ENCODE peak calls at places on chromosomes 13 and 19, in ten cellular contexts. G is cardiac fibroblast, B is lung, K is IMR-90, Z is NB4, A is fibroblast of pulmonary artery, I is cardiac muscle cell, U is HFF-Myc, J is AG04449, F is GM06990. H is an unnamed sample.

GRCh38 chr19:34667349-34668076 is 9.4 kb downstream of the SCGB2B2 start:
- DNase-seq in G (peak), B (no peak), K (peak), Z (peak), A (peak), I (peak), U (no peak), J (no peak), F (no peak), H (peak)

GRCh38 chr19:14554382-14554812 is 17.5 kb downstream of the NDUFB7 start:
- DNase-seq in G (no peak), B (no peak), K (no peak), Z (no peak), A (no peak), I (no peak), U (no peak), J (no peak), F (no peak), H (no peak)

GRCh38 chr13:57630661-57631606 is 610 bp upstream of the PCDH17 start:
- DNase-seq in G (peak), B (no peak), K (no peak), Z (no peak), A (no peak), I (peak), U (no peak), J (no peak), F (no peak), H (peak)

GRCh38 chr19:34502582-34503545 is 21.3 kb downstream of the WTIP start:
- DNase-seq in G (peak), B (no peak), K (peak), Z (peak), A (no peak), I (no peak), U (no peak), J (no peak), F (no peak), H (peak)

GRCh38 chr13:111516712-111517640 is 196.5 kb downstream of the TEX29 start:
- DNase-seq in G (no peak), B (no peak), K (no peak), Z (no peak), A (no peak), I (no peak), U (no peak), J (no peak), F (no peak), H (no peak)

GRCh38 chr13:108700421-108701170 is 71.2 kb downstream of the MYO16 start:
- DNase-seq in G (peak), B (no peak), K (peak), Z (no peak), A (no peak), I (no peak), U (peak), J (no peak), F (no peak), H (peak)

GRCh38 chr19:38993271-38993670 is 17.7 kb upstream of the FBXO17 start:
- DNase-seq in G (peak), B (no peak), K (peak), Z (no peak), A (peak), I (peak), U (no peak), J (peak), F (no peak), H (peak)

GRCh38 chr13:26324867-26325266 is 70.9 kb downstream of the CDK8 start:
- DNase-seq in G (no peak), B (no peak), K (peak), Z (no peak), A (no peak), I (no peak), U (no peak), J (no peak), F (no peak), H (no peak)

GRCh38 chr13:28569886-28570285 is 75.0 kb upstream of the FLT1 start:
- DNase-seq in G (no peak), B (no peak), K (no peak), Z (no peak), A (no peak), I (no peak), U (no peak), J (no peak), F (no peak), H (no peak)

GRCh38 chr13:109684836-109685602 is 101.4 kb downstream of the IRS2 start:
- DNase-seq in G (peak), B (no peak), K (no peak), Z (no peak), A (peak), I (peak), U (no peak), J (no peak), F (no peak), H (peak)

GRCh38 chr13:93180376-93180966 is 46.1 kb upstream of the GPC6 start:
- DNase-seq in G (peak), B (no peak), K (peak), Z (no peak), A (peak), I (peak), U (no peak), J (peak), F (no peak), H (peak)

GRCh38 chr13:111241006-111241755 is 79.3 kb upstream of the TEX29 start:
- DNase-seq in G (no peak), B (no peak), K (no peak), Z (no peak), A (no peak), I (no peak), U (no peak), J (no peak), F (no peak), H (no peak)

GRCh38 chr19:28065026-28065425 is 1147.9 kb downstream of the UQCRFS1 start:
- DNase-seq in G (peak), B (no peak), K (no peak), Z (no peak), A (no peak), I (no peak), U (no peak), J (no peak), F (no peak), H (no peak)

GRCh38 chr13:91664036-91664435 is 265.6 kb downstream of the GPC5 start:
- DNase-seq in G (no peak), B (no peak), K (peak), Z (no peak), A (no peak), I (no peak), U (no peak), J (no peak), F (no peak), H (no peak)

GRCh38 chr19:8489591-8490394 is 12.6 kb downstream of the PRAM1 start:
- DNase-seq in G (no peak), B (no peak), K (no peak), Z (peak), A (no peak), I (no peak), U (no peak), J (no peak), F (no peak), H (no peak)

GRCh38 chr13:113647351-113648217 is 10.4 kb downstream of the ATP4B start:
- DNase-seq in G (peak), B (peak), K (no peak), Z (no peak), A (peak), I (peak), U (peak), J (no peak), F (no peak), H (peak)

GRCh38 chr19:12948597-12949362 is 3.1 kb downstream of the RAD23A start:
- DNase-seq in G (no peak), B (no peak), K (no peak), Z (no peak), A (no peak), I (no peak), U (no peak), J (no peak), F (no peak), H (no peak)

GRCh38 chr13:35838356-35838755 is 292.8 kb downstream of the DCLK1 start:
- DNase-seq in G (peak), B (no peak), K (peak), Z (no peak), A (peak), I (peak), U (no peak), J (peak), F (no peak), H (peak)

GRCh38 chr13:50360637-50361036 is 345.4 kb downstream of the KCNRG start:
- DNase-seq in G (no peak), B (no peak), K (no peak), Z (no peak), A (no peak), I (no peak), U (no peak), J (no peak), F (no peak), H (no peak)

GRCh38 chr19:6238643-6239281 is 41.0 kb downstream of the MLLT1 start:
- DNase-seq in G (peak), B (no peak), K (peak), Z (no peak), A (peak), I (peak), U (no peak), J (no peak), F (no peak), H (peak)

GRCh38 chr19:801030-801860 is 4.0 kb downstream of the PTBP1 start:
- DNase-seq in G (peak), B (peak), K (no peak), Z (no peak), A (peak), I (peak), U (peak), J (no peak), F (no peak), H (peak)

GRCh38 chr13:27137759-27138158 is 33.9 kb downstream of the USP12 start:
- DNase-seq in G (no peak), B (no peak), K (no peak), Z (no peak), A (no peak), I (no peak), U (no peak), J (no peak), F (no peak), H (no peak)

GRCh38 chr19:18776736-18777135 is 14.4 kb downstream of the COMP start:
- DNase-seq in G (peak), B (no peak), K (peak), Z (no peak), A (peak), I (no peak), U (no peak), J (no peak), F (no peak), H (peak)

GRCh38 chr19:18617562-18617961 is 4.9 kb downstream of the TMEM59L start:
- DNase-seq in G (no peak), B (no peak), K (no peak), Z (no peak), A (no peak), I (no peak), U (no peak), J (no peak), F (no peak), H (no peak)

GRCh38 chr19:14775855-14776254 is 2.5 kb downstream of the ADGRE2 start:
- DNase-seq in G (no peak), B (no peak), K (no peak), Z (peak), A (no peak), I (no peak), U (no peak), J (no peak), F (peak), H (no peak)

GRCh38 chr19:10442698-10443097 is 22.4 kb downstream of the PDE4A start:
- DNase-seq in G (no peak), B (no peak), K (no peak), Z (no peak), A (no peak), I (no peak), U (no peak), J (no peak), F (no peak), H (no peak)

GRCh38 chr19:45498411-45499195 is at the start of gene PPM1N:
- DNase-seq in G (peak), B (no peak), K (peak), Z (peak), A (no peak), I (peak), U (no peak), J (no peak), F (peak), H (no peak)

GRCh38 chr19:29965529-29965928 is 23.5 kb downstream of the URI1 start:
- DNase-seq in G (peak), B (no peak), K (peak), Z (no peak), A (no peak), I (no peak), U (no peak), J (peak), F (no peak), H (peak)

GRCh38 chr19:8696993-8697392 is 1.6 kb downstream of the ACTL9 start:
- DNase-seq in G (no peak), B (no peak), K (no peak), Z (no peak), A (no peak), I (no peak), U (no peak), J (no peak), F (no peak), H (no peak)

GRCh38 chr13:97648171-97648880 is 214.4 kb downstream of the RAP2A start:
- DNase-seq in G (peak), B (no peak), K (no peak), Z (no peak), A (peak), I (peak), U (no peak), J (no peak), F (no peak), H (no peak)

GRCh38 chr19:51473009-51473707 is 5.2 kb upstream of the CEACAM18 start:
- DNase-seq in G (peak), B (peak), K (peak), Z (peak), A (peak), I (peak), U (peak), J (no peak), F (no peak), H (peak)

GRCh38 chr13:27421101-27421881 is 3.1 kb upstream of the GTF3A start:
- DNase-seq in G (no peak), B (no peak), K (no peak), Z (no peak), A (no peak), I (no peak), U (no peak), J (no peak), F (no peak), H (no peak)

GRCh38 chr13:50011461-50011860 is 3.8 kb upstream of the KCNRG start:
- DNase-seq in G (no peak), B (no peak), K (no peak), Z (no peak), A (no peak), I (no peak), U (no peak), J (no peak), F (no peak), H (no peak)

GRCh38 chr13:20990910-20991525 is 70.4 kb downstream of the LATS2 start:
- DNase-seq in G (no peak), B (no peak), K (no peak), Z (no peak), A (no peak), I (no peak), U (no peak), J (no peak), F (no peak), H (no peak)

GRCh38 chr13:42977219-42977659 is 14.8 kb downstream of the EPSTI1 start:
- DNase-seq in G (no peak), B (no peak), K (no peak), Z (no peak), A (no peak), I (no peak), U (no peak), J (no peak), F (peak), H (no peak)

GRCh38 chr13:111202745-111203144 is 87.6 kb downstream of the ARHGEF7 start:
- DNase-seq in G (peak), B (no peak), K (peak), Z (peak), A (peak), I (peak), U (peak), J (peak), F (peak), H (peak)

GRCh38 chr13:23788459-23788858 is 100.7 kb downstream of the MIPEP start:
- DNase-seq in G (no peak), B (no peak), K (peak), Z (no peak), A (no peak), I (no peak), U (no peak), J (no peak), F (no peak), H (no peak)

GRCh38 chr13:108325863-108326262 is 56.3 kb downstream of the TNFSF13B start:
- DNase-seq in G (no peak), B (no peak), K (no peak), Z (no peak), A (no peak), I (no peak), U (no peak), J (no peak), F (no peak), H (no peak)

GRCh38 chr19:7970716-7971448 is 27.4 kb upstream of the TIMM44 start:
- DNase-seq in G (peak), B (no peak), K (peak), Z (peak), A (peak), I (peak), U (no peak), J (no peak), F (no peak), H (peak)

GRCh38 chr19:16244091-16244490 is 46.4 kb downstream of the AP1M1 start:
- DNase-seq in G (peak), B (no peak), K (peak), Z (no peak), A (peak), I (peak), U (no peak), J (peak), F (no peak), H (peak)

GRCh38 chr19:16249826-16250434 is 52.2 kb downstream of the AP1M1 start:
- DNase-seq in G (peak), B (no peak), K (peak), Z (no peak), A (peak), I (peak), U (peak), J (peak), F (no peak), H (peak)

GRCh38 chr19:16252459-16253205 is 54.9 kb downstream of the AP1M1 start:
- DNase-seq in G (no peak), B (no peak), K (no peak), Z (peak), A (no peak), I (no peak), U (no peak), J (no peak), F (peak), H (no peak)

GRCh38 chr19:16248380-16249023 is 50.8 kb downstream of the AP1M1 start:
- DNase-seq in G (no peak), B (no peak), K (no peak), Z (no peak), A (no peak), I (no peak), U (no peak), J (no peak), F (no peak), H (no peak)

GRCh38 chr19:16247353-16248182 is 49.9 kb downstream of the AP1M1 start:
- DNase-seq in G (peak), B (peak), K (peak), Z (peak), A (peak), I (peak), U (peak), J (peak), F (peak), H (peak)
- TF ChIP-seq CTCF in G (peak), B (peak), K (peak), Z (peak), A (peak), I (peak), U (peak), J (peak), F (peak), H (peak)

DNA sequence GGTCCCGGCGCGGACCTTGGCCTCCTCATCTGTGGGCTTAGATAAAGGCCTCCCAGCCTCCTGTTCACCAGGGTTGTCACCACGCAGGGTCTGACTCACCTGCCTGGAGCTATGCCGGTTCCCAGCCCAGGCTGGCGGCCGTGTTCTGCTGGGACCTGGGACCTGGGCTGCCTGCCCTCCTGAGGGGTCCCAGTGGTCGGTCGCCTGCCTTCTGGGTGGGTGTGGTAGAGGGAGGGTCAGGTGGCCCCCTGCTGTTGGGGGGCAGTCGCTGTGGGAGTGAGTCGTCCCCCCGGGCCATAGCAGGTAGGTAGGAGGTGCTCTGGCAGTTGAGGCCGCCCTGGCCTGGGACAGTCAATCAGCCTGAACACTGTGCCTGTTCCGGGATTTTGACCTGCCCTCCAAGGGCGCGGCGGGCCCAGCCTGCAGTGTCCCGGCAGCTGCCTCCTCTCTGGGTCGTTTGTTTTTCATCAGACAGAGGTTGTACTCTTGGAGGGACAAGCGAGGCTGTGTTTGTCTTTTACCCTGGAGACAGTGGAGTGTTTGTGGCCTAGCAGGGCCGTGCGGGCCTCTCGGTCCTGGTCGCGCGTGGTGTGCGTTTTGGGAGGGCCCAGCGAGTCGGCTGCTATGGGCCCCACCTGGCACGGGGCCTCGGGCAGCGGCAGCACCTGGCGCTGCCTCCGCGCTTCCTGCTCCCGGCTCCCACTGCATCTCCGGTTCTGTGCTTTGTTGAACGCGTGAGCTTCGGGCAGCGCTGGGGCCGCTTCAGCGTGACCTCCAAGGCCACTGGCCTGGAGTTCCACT is 2.6 kb downstream of the ADAT3 start:
- DNase-seq in G (no peak), B (peak), K (no peak), Z (no peak), A (no peak), I (no peak), U (no peak), J (no peak), F (no peak), H (no peak)
- H3K4me3 ChIP-seq in G (no peak), B (no peak), K (no peak), Z (no peak), A (no peak), I (no peak), U (no peak), J (no peak), F (no peak), H (no peak)

DNA sequence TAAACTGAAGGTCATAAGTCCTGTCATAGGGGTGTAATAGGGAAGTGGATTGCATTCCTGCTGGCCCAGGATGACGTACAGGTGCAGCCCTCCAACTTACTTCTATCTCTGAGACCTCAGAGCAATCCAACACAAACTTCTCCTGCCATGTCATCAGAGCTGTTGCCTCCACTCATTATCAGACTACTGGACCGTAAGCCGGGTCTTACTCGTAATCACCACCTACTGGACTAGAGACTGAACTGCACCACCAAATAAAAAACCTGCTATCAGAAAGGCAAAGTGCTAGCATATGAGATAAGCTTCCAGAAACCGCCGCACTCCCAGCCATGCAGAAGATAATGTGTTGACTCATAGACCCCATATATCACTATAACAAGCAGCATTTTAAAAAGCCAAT is 102.1 kb downstream of the SLITRK1 start:
- DNase-seq in G (peak), B (no peak), K (peak), Z (peak), A (peak), I (peak), U (peak), J (no peak), F (no peak), H (peak)
- TF ChIP-seq CTCF in G (peak), B (no peak), K (peak), Z (peak), A (peak), I (peak), U (peak), J (peak), F (peak), H (peak)

DNA sequence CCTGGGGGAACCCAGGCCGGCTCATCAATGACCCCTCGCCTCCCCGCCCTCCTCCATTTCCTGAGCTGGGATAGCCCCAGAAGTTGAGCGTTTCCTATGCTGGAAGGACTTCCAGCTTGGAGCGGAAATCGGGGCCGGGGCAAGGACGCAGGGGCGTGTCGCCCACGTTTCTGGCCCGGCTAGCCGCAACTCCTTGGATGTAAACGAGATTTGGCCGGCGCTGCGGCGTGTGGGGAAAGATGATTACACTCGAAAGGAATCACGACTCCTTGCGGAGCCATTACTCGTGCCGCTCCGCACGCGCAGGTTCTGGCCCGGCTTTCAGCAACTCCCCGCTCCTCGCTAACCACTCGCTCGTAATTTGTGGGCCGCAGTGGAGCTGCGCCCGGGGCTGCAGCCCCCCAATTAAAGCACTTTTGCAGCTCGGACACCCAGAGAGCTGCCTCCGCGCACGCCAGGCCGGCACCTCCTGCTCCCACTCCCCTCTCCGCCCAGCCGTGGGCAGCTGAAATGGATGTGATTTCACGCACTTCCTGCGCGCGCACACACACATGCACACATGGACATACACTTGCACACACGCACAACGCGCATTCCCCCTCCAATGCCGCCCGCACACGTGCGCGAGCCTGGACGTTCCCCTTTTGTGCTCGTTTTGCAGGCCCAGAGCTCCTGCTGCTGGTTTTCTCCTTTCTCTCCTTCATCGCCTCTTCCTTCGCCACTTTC is 15.7 kb downstream of the ZIC5 start:
- DNase-seq in G (peak), B (no peak), K (peak), Z (peak), A (peak), I (peak), U (no peak), J (no peak), F (no peak), H (peak)
- H3K4me3 ChIP-seq in G (no peak), B (peak), K (no peak), Z (no peak), A (peak), I (peak), U (peak), J (peak), F (no peak), H (peak)